ENCODE peak calls at places on chromosomes 2 and 18, in five cellular contexts. K is fibroblast of mammary gland, T is left lung, X is endothelial cell of umbilical vein, E is endothelial cell. L is an unnamed sample.

GRCh38 chr18:12637901-12638633 is 19.8 kb downstream of the SPIRE1 start:
- DNase-seq in E (no peak), K (peak), T (no peak), X (no peak), L (no peak)

GRCh38 chr2:52964916-52965530 is 802.6 kb upstream of the CHAC2 start:
- DNase-seq in X (no peak), T (no peak), E (no peak), K (no peak), L (peak)

GRCh38 chr2:28080911-28081310 is 190.4 kb downstream of the BABAM2 start:
- DNase-seq in X (peak), E (no peak), K (peak), T (no peak), L (no peak)

GRCh38 chr2:120445431-120446143 is 99.7 kb downstream of the INHBB start:
- DNase-seq in X (no peak), T (no peak), E (no peak), K (peak), L (peak)

GRCh38 chr2:166239548-166239947 is 111.7 kb upstream of the SCN1A start:
- DNase-seq in K (peak), E (no peak), X (peak), T (no peak), L (no peak)

GRCh38 chr2:219218279-219219112 is at the start of gene ABCB6:
- DNase-seq in T (peak), X (peak), K (peak), E (peak), L (peak)

GRCh38 chr18:39209173-39209572 is 1643.6 kb upstream of the CELF4 start:
- DNase-seq in T (no peak), E (no peak), X (no peak), K (no peak), L (no peak)

GRCh38 chr18:45268583-45268982 is 346.7 kb upstream of the SLC14A2 start:
- DNase-seq in T (no peak), E (no peak), K (no peak), X (no peak), L (no peak)

GRCh38 chr2:230172156-230172555 is 47.6 kb downstream of the SP110 start:
- DNase-seq in E (no peak), X (no peak), K (no peak), T (no peak), L (no peak)
- TF ChIP-seq CTCF in E (no peak), X (no peak), K (no peak), T (no peak), L (no peak)

DNA sequence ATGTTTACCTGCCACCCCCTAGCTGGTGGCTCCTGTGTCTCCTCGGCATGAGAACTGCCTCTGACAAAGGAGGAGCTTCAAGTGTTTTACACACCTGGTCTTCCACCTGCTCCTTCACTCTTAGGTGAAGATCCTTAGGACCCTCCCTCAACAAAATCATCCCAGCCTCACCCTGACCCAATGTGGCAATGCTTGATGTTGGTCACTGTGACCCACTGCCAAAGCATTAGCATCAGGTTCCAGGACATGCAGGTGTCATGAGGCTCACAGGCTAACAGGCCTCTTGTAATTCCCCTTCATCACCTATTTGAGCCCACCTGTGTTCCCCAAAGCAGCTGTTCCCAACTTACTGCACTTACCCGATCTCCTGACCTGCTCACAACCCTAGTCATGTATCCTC is 9.8 kb downstream of the FZD5 start:
- DNase-seq in X (no peak), E (no peak), K (no peak), T (no peak), L (no peak)
- TF ChIP-seq CTCF in X (no peak), E (no peak), K (no peak), T (no peak), L (no peak)

GRCh38 chr2:125796784-125797183 is 859.2 kb upstream of the GYPC start:
- DNase-seq in K (no peak), T (no peak), X (no peak), E (no peak), L (no peak)

DNA sequence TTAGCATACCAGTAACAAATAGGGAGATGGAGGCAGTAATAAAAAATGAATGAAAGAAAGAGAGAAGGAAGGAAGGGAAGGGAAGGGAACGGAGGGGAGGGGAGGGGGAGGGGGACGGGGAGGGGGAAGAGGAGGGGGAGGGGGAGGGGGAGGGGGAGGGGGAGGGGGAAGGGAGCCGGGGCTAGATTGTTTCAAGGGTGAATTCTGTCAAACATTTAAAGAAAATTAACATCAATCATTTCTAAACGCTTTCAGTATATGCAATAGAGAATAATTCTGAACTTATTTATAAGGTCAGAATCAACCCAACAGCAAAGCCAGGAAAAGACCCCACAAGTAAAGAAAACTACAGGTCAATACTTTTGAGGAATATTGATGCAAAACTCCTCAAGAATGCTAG is 858.8 kb upstream of the GYPC start:
- DNase-seq in X (no peak), K (no peak), T (no peak), E (no peak), L (no peak)
- TF ChIP-seq CTCF in X (no peak), K (no peak), T (no peak), E (no peak), L (no peak)

GRCh38 chr18:77066101-77066500 is 66.5 kb downstream of the MBP start:
- DNase-seq in T (no peak), K (no peak), E (no peak), X (no peak), L (no peak)

GRCh38 chr18:77066689-77067088 is 65.9 kb downstream of the MBP start:
- DNase-seq in E (no peak), T (no peak), X (no peak), K (no peak), L (no peak)

GRCh38 chr18:77068321-77068841 is 64.2 kb downstream of the MBP start:
- DNase-seq in K (peak), E (no peak), X (no peak), T (no peak), L (no peak)

GRCh38 chr18:77068890-77069312 is 63.7 kb downstream of the MBP start:
- DNase-seq in E (no peak), T (no peak), X (no peak), K (no peak), L (no peak)

DNA sequence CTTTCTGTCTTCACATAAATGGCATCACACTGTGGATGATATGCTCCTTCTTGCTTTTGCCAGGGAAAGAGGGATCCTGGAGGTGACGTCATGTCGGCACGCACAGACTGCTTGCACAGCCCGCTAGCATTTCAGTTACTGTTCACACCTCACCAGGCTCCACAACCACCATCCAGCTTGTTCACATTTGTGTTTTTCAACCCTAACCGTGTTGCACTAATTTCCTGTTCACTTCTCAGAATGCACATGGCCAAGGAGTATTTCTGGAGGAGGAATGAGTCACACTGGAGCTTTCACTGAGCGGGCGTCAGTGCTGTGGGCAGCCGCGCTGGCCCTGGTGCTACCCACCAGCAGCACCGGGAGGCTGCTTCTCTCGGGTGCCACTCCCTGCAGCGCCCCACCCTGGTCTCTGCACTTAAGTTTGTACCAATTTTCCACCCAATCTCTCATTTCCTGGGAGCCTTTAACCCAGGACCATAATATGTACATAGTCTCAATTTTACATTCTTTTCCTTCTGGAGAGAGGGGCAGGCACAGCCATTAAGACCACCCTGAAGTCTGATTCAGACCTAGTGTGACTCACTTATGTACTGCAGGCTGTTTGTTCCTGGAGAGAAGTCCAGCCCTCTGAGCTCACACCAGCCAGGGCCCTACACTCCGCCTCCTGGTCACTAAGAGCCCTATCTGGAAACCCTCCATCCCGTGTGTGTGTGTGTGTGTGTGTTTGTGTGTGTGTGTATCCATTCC is 65.1 kb downstream of the MBP start:
- DNase-seq in K (peak), T (peak), E (no peak), X (peak), L (no peak)
- TF ChIP-seq CTCF in K (no peak), T (no peak), E (no peak), X (no peak), L (no peak)